ENCODE peak calls at places on chromosomes 4 and X, in eight cellular contexts. R is heart left ventricle, A is tibial nerve, Z is cardiac muscle cell, L is WERI-Rb-1, N is OCI-LY7, X is sigmoid colon, W is heart right ventricle. V is an unnamed sample. For H3K36me3, the result is how much of the 10 kb centered on the place peaks cover.

GRCh38 chr4:128517739-128518510 is 230.3 kb upstream of the PGRMC2 start:
- DNase-seq in R (no peak), A (peak), Z (no peak), L (no peak), N (no peak), X (peak), W (peak), V (peak)

GRCh38 chrX:1462596-1463251 is 10.0 kb upstream of the ASMTL start:
- DNase-seq in R (peak), A (no peak), Z (no peak), L (peak), N (no peak), X (peak), W (peak), V (no peak)

GRCh38 chr4:107902715-107903114 is 28.6 kb upstream of the CYP2U1 start:
- DNase-seq in R (no peak), A (no peak), Z (no peak), L (no peak), N (no peak), X (no peak), W (no peak), V (no peak)

GRCh38 chr4:2725380-2725779 is 30.8 kb downstream of the TNIP2 start:
- DNase-seq in R (no peak), A (no peak), Z (no peak), L (no peak), N (no peak), X (no peak), W (no peak), V (no peak)

GRCh38 chr4:133544097-133544496 is 395.0 kb downstream of the PCDH10 start:
- DNase-seq in R (no peak), A (no peak), Z (no peak), L (no peak), N (no peak), X (no peak), W (no peak), V (no peak)

GRCh38 chr4:70958681-70959080 is 34.8 kb upstream of the DCK start:
- DNase-seq in R (no peak), A (no peak), Z (no peak), L (no peak), N (no peak), X (no peak), W (no peak), V (no peak)

GRCh38 chr4:40214038-40214437 is 17.2 kb downstream of the RHOH start:
- DNase-seq in R (no peak), A (no peak), Z (no peak), L (no peak), N (no peak), X (no peak), W (no peak), V (no peak)

GRCh38 chr4:106238819-106239420 is 77.1 kb downstream of the TBCK start:
- DNase-seq in R (no peak), A (no peak), Z (peak), L (peak), N (peak), X (no peak), W (peak), V (no peak)

GRCh38 chr4:183337349-183337748 is 15.1 kb upstream of the CLDN24 start:
- DNase-seq in R (no peak), A (no peak), Z (no peak), L (no peak), N (no peak), X (no peak), W (no peak), V (no peak)

GRCh38 chr4:68361146-68361589 is 11.3 kb upstream of the YTHDC1 start:
- DNase-seq in R (no peak), A (no peak), Z (no peak), L (no peak), N (no peak), X (no peak), W (no peak), V (no peak)

GRCh38 chr4:2340272-2341061 is 78.0 kb downstream of the ZFYVE28 start:
- DNase-seq in R (no peak), A (no peak), Z (no peak), L (no peak), N (no peak), X (peak), W (no peak), V (no peak)

GRCh38 chr4:159434496-159435241 is 331.8 kb downstream of the RAPGEF2 start:
- DNase-seq in R (no peak), A (no peak), Z (no peak), L (no peak), N (no peak), X (no peak), W (no peak), V (no peak)

GRCh38 chr4:140755811-140756291 is 334 bp downstream of the TBC1D9 start:
- DNase-seq in R (peak), A (peak), Z (peak), L (peak), N (peak), X (peak), W (peak), V (peak)

GRCh38 chr4:135186002-135186401 is 984.4 kb upstream of the PABPC4L start:
- DNase-seq in R (no peak), A (no peak), Z (no peak), L (no peak), N (no peak), X (no peak), W (no peak), V (no peak)

GRCh38 chr4:178026999-178027398 is 584.8 kb upstream of the AGA start:
- DNase-seq in R (no peak), A (no peak), Z (peak), L (no peak), N (no peak), X (no peak), W (no peak), V (no peak)

GRCh38 chr4:105191621-105192210 is 45.0 kb downstream of the TET2 start:
- DNase-seq in R (no peak), A (no peak), Z (no peak), L (peak), N (no peak), X (no peak), W (no peak), V (peak)

GRCh38 chr4:15963568-15963967 is 593 bp upstream of the FGFBP2 start:
- DNase-seq in R (no peak), A (no peak), Z (no peak), L (no peak), N (no peak), X (no peak), W (no peak), V (no peak)

GRCh38 chrX:20372533-20372932 is 105.8 kb upstream of the RPS6KA3 start:
- DNase-seq in R (no peak), A (no peak), Z (no peak), L (no peak), N (no peak), X (no peak), W (no peak), V (no peak)

GRCh38 chr4:156901871-156902270 is 69.7 kb downstream of the PDGFC start:
- DNase-seq in R (no peak), A (no peak), Z (no peak), L (no peak), N (no peak), X (no peak), W (no peak), V (no peak)

GRCh38 chr4:116357758-116358157 is 727.6 kb downstream of the TRAM1L1 start:
- DNase-seq in R (no peak), A (no peak), Z (no peak), L (no peak), N (peak), X (no peak), W (no peak), V (no peak)

GRCh38 chrX:119073911-119074310 is 1.1 kb downstream of the CT47C1 start:
- DNase-seq in R (no peak), A (no peak), Z (no peak), L (no peak), N (no peak), X (no peak), W (no peak), V (no peak)

GRCh38 chrX:17453791-17454190 is 78.8 kb downstream of the NHS start:
- DNase-seq in R (no peak), A (no peak), Z (no peak), L (no peak), N (no peak), X (no peak), W (no peak), V (no peak)

GRCh38 chrX:1592128-1592862 is 891 bp downstream of the AKAP17A start:
- DNase-seq in R (no peak), A (no peak), Z (peak), L (no peak), N (peak), X (no peak), W (no peak), V (peak)

GRCh38 chrX:120334137-120334536 is 22.9 kb upstream of the TMEM255A start:
- DNase-seq in R (no peak), A (no peak), Z (no peak), L (no peak), N (peak), X (no peak), W (no peak), V (no peak)

GRCh38 chrX:49269768-49270248 is at the start of gene PPP1R3F:
- DNase-seq in R (no peak), A (no peak), Z (no peak), L (no peak), N (no peak), X (no peak), W (no peak), V (no peak)

GRCh38 chr4:41369680-41370079 is 113.0 kb downstream of the UCHL1 start:
- DNase-seq in R (no peak), A (no peak), Z (no peak), L (no peak), N (no peak), X (no peak), W (peak), V (no peak)

GRCh38 chrX:2351999-2352995 is 148.5 kb downstream of the DHRSX start:
- DNase-seq in R (no peak), A (no peak), Z (no peak), L (no peak), N (no peak), X (no peak), W (no peak), V (no peak)

GRCh38 chr4:123244233-123244632 is 152.4 kb upstream of the SPRY1 start:
- DNase-seq in R (peak), A (peak), Z (no peak), L (no peak), N (peak), X (peak), W (peak), V (no peak)

GRCh38 chr4:86876894-86877685 is 15.1 kb downstream of the C4orf36 start:
- DNase-seq in R (no peak), A (no peak), Z (no peak), L (no peak), N (no peak), X (no peak), W (no peak), V (no peak)

GRCh38 chr4:95014068-95014467 is 256.3 kb downstream of the BMPR1B start:
- DNase-seq in R (no peak), A (no peak), Z (no peak), L (no peak), N (no peak), X (no peak), W (no peak), V (no peak)

GRCh38 chrX:111914398-111915092 is 38.6 kb downstream of the TRPC5OS start:
- DNase-seq in R (no peak), A (no peak), Z (no peak), L (no peak), N (no peak), X (no peak), W (no peak), V (no peak)

GRCh38 chr4:182955411-182955810 is 38.2 kb upstream of the DCTD start:
- DNase-seq in R (no peak), A (no peak), Z (no peak), L (no peak), N (no peak), X (no peak), W (no peak), V (no peak)

GRCh38 chr4:109079177-109079576 is 223.3 kb downstream of the COL25A1 start:
- DNase-seq in R (no peak), A (no peak), Z (no peak), L (no peak), N (no peak), X (no peak), W (no peak), V (no peak)

GRCh38 chr4:6641164-6641970 is 882 bp downstream of the MRFAP1 start:
- DNase-seq in R (no peak), A (peak), Z (peak), L (peak), N (peak), X (no peak), W (peak), V (no peak)
- TF ChIP-seq CTCF in R (no peak), A (no peak), Z (no peak), L (no peak), N (no peak), X (no peak), W (no peak), V (no peak)

DNA sequence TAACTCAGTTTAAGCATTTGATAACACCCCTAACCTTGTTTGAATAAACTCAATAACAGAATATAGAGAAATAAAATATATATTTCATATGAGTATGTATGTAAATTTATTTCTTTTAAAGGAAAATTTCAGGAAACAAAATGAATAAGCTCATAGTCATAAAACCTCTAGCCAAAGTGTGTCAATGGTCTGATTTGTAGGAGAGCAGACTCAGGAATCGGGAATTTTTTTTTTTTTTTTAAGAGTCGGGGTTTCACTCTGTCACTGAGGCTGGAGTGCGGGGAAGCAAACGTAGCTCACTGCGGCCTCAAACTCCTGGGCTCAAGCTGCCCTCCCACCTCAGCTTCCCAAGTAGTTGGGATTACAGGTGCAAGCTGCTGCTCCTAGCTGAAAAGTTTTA is 2.4 kb downstream of the PKD2 start:
- DNase-seq in R (no peak), A (no peak), Z (no peak), L (no peak), N (no peak), X (no peak), W (no peak), V (no peak)
- H3K4me3 ChIP-seq in R (peak), A (no peak), Z (no peak), L (no peak), N (no peak), X (peak), W (no peak), V (no peak)

GRCh38 chr4:184632842-184633241 is 16.4 kb downstream of the CASP3 start:
- DNase-seq in R (no peak), A (no peak), Z (no peak), L (no peak), N (no peak), X (no peak), W (no peak), V (no peak)

GRCh38 chr4:184624972-184625554 is 24.2 kb downstream of the CASP3 start:
- DNase-seq in R (no peak), A (no peak), Z (no peak), L (no peak), N (no peak), X (no peak), W (no peak), V (no peak)

GRCh38 chr4:184628103-184628502 is 21.1 kb downstream of the CASP3 start:
- DNase-seq in R (no peak), A (no peak), Z (no peak), L (no peak), N (no peak), X (no peak), W (no peak), V (no peak)
- H3K36me3 ChIP-seq in R (half or more), A (under half), Z (under half), L (under half), N (half or more), X (under half), W (under half), V (under half)

DNA sequence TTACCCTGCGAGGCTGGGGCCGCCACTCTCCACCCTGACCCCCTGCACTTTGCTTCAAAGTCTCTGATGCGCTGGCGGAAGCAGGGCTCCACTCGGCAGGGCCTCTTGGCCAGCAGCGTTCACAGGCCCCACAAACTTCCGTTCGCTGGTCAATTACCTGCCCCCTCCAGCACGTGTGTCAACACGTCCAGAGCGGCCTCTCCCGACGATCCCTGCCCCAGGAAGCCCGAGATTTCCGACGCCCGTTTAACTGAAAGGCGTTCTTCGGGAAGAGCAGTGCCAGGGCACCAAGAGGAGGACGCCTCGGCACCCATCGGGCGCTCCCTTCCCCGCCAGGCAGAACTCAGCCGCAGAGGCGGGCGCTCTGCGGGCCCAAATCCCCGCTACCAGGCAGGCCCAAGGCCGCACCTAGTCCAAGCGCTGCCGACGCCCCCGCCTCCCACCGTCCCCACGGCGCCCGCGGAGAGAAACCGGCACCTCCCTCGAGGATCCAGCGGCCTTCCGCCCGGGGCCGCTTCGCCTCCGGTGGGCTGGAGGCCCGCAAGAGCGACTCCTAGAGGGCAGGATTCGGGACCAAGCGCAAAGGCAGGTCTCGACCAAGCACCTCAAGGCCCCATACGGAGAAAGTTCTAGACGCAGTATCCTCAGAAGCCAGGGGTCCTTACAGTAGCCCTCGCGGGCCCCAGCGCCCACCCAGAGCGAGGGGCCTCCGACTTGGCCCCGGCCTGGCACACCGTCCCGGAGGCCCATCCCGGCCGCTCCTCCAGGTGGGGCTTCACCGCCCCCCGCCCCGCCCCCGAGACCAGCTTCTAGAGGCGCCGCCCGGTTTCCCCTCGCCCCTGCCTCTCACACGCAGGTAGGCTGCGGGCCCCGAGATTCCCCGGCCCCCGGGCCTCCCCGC is 586 bp downstream of the BCAP31 start:
- DNase-seq in R (peak), A (no peak), Z (peak), L (peak), N (peak), X (no peak), W (peak), V (no peak)
- TF ChIP-seq CTCF in R (no peak), A (peak), Z (peak), L (peak), N (peak), X (peak), W (peak), V (peak)

DNA sequence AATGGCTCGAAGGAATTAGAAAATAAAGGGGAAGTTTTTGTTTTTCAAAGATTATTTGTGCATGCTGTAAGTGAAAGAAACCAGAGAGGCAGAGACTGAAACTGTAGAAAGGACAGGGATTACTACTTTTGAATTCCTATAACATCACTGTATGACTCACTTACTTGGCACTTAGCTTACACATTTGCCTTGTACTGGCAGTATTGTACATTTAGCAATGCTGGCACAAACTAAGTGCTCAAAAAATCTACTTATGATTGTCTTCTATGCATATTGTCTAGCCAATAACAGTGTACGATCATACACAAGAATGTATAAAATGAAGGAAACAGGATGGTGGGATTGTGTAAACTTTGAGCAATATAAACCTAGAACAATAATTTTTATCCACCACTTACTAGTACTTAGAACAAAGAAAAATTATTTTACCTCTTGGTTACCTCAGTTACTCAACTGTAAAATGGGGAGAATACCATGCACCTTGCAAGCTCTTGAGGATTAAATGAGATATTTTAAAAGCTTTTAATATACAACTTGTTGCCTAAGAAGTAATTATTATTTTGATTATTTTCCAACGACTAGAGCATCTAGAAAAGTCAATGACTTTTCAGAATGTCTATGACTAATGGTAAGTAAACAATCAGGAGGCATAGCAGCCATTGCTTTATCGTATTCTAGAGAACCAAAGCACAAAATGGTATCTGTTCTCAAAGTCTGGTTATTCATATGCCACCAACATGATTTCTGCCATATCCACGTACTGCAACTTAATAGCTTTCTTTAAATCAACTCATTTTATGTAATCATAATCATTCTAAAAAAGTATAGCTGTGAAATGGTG is 4.7 kb downstream of the FAM120C start:
- DNase-seq in R (no peak), A (no peak), Z (no peak), L (no peak), N (no peak), X (no peak), W (no peak), V (no peak)
- H3K4me3 ChIP-seq in R (no peak), A (no peak), Z (no peak), L (no peak), N (no peak), X (no peak), W (no peak), V (no peak)

GRCh38 chrX:46840946-46841740 is 4.3 kb downstream of the RP2 start:
- DNase-seq in R (no peak), A (no peak), Z (no peak), L (no peak), N (peak), X (no peak), W (peak), V (no peak)

GRCh38 chrX:46837543-46838481 is 969 bp downstream of the RP2 start:
- DNase-seq in R (no peak), A (no peak), Z (no peak), L (peak), N (peak), X (no peak), W (no peak), V (no peak)

GRCh38 chrX:46838482-46838857 is 1.6 kb downstream of the RP2 start:
- DNase-seq in R (no peak), A (no peak), Z (no peak), L (no peak), N (no peak), X (no peak), W (no peak), V (no peak)

GRCh38 chrX:46836701-46837542 is at the start of gene RP2:
- DNase-seq in R (peak), A (peak), Z (peak), L (peak), N (peak), X (peak), W (peak), V (peak)

DNA sequence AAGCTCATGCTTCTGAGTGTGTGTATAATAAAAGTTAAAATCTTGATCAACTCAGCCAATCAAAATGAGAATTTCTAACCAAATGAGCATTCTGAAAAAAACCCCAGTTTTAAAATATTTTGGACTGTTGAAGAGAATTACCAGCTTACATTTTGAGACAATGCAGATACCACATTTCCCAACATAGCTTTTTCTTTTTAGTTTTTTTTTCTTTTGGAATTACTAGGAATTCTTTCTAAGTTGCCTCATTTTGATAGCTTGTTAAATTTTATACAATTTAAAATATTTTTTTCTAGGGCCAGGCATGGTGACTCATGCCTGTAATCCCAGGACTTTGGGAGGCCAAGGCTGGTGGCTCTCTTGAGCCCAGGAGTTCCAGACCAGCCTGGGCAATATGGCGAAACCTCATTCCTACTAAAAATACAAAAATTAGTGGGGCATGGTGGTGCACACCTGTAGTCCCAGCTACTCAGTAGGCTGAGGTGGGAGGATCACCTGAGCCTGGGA is 2.2 kb downstream of the RP2 start:
- DNase-seq in R (no peak), A (no peak), Z (no peak), L (no peak), N (no peak), X (no peak), W (no peak), V (no peak)
- H3K36me3 ChIP-seq in R (under half), A (under half), Z (under half), L (under half), N (under half), X (under half), W (under half), V (under half)